ENCODE peak calls at places on chromosomes 12 and 14, in eight cellular contexts. V is amniotic stem cell, X is OCI-M1, B is hypothalamus, N is NCI-H1694, M is T follicular helper cell, O is A673, K is DMS79. E is an unnamed sample.

GRCh38 chr14:30267141-30267540 is 291.8 kb upstream of the G2E3 start:
- DNase-seq in N (no peak), X (no peak), V (no peak), O (no peak), M (no peak), B (no peak), K (no peak), E (no peak)

GRCh38 chr12:104464899-104465298 is 8.2 kb downstream of the CHST11 start:
- DNase-seq in M (no peak), K (peak; percentile 98), B (no peak), V (no peak), X (no peak), O (no peak), N (no peak), E (no peak)

GRCh38 chr12:57632369-57632897 is 568 bp downstream of the B4GALNT1 start:
- DNase-seq in M (no peak), V (no peak), B (no peak), N (no peak), X (peak; percentile 39), K (no peak), O (peak; percentile 53), E (no peak)

GRCh38 chr14:90288646-90289355 is 32.4 kb downstream of the PSMC1 start:
- DNase-seq in V (no peak), N (peak; percentile 86), X (no peak), K (no peak), O (no peak), M (no peak), B (no peak), E (no peak)

GRCh38 chr12:79547735-79548347 is 142.9 kb downstream of the PAWR start:
- DNase-seq in V (peak; percentile 43), O (peak; percentile 62), B (peak; percentile 7), N (peak; percentile 18), M (no peak), K (no peak), X (peak; percentile 52), E (peak; percentile 69)

GRCh38 chr12:2057041-2057792 is 4.4 kb downstream of the CACNA1C start:
- DNase-seq in B (peak; percentile 8), O (peak; percentile 82), V (no peak), N (peak; percentile 91), M (no peak), X (peak; percentile 63), K (peak; percentile 5), E (peak; percentile 64)

GRCh38 chr14:53509845-53510244 is 356.7 kb upstream of the DDHD1 start:
- DNase-seq in V (no peak), X (no peak), N (no peak), B (no peak), O (no peak), M (no peak), K (peak; percentile 96), E (peak; percentile 79)

GRCh38 chr14:73825551-73826188 is 26.0 kb upstream of the PTGR2 start:
- DNase-seq in O (peak; percentile 77), X (peak; percentile 87), B (peak; percentile 64), N (peak; percentile 98), M (peak; percentile 68), V (peak; percentile 63), K (peak; percentile 68), E (peak; percentile 88)

GRCh38 chr12:34372003-34372402 is 349.7 kb downstream of the ALG10 start:
- DNase-seq in N (no peak), V (no peak), X (no peak), K (no peak), B (no peak), O (no peak), M (no peak), E (no peak)

GRCh38 chr12:115846516-115846915 is 431.0 kb downstream of the MED13L start:
- DNase-seq in N (no peak), V (no peak), M (no peak), K (no peak), O (no peak), X (no peak), B (no peak), E (no peak)

GRCh38 chr12:56087220-56087619 is 7.3 kb downstream of the ERBB3 start:
- DNase-seq in V (no peak), M (no peak), K (no peak), X (no peak), B (no peak), O (no peak), N (no peak), E (peak; percentile 91)

GRCh38 chr14:55628426-55628825 is 48.4 kb downstream of the KTN1 start:
- DNase-seq in X (no peak), B (no peak), O (no peak), N (no peak), M (no peak), K (no peak), V (no peak), E (no peak)

GRCh38 chr12:32546272-32546671 is 132.8 kb upstream of the DNM1L start:
- DNase-seq in N (no peak), X (no peak), O (no peak), K (no peak), B (no peak), V (no peak), M (no peak), E (no peak)

GRCh38 chr14:105837349-105838063 is 311.1 kb downstream of the TMEM121 start:
- DNase-seq in X (no peak), N (no peak), O (no peak), V (no peak), M (no peak), B (no peak), K (no peak), E (no peak)

GRCh38 chr14:24176599-24176998 is 4.7 kb downstream of the REC8 start:
- DNase-seq in V (no peak), X (no peak), N (no peak), K (no peak), B (no peak), O (no peak), M (no peak), E (no peak)

GRCh38 chr12:115433014-115433634 is 749.1 kb upstream of the TBX3 start:
- DNase-seq in B (no peak), M (no peak), O (no peak), V (no peak), K (no peak), N (no peak), X (no peak), E (no peak)

GRCh38 chr14:31934767-31935266 is 142.3 kb upstream of the ARHGAP5 start:
- DNase-seq in B (peak; percentile 8), N (peak; percentile 67), X (peak; percentile 80), M (no peak), K (no peak), V (no peak), O (peak; percentile 58), E (peak; percentile 69)

GRCh38 chr12:132560421-132560830 is 50.0 kb downstream of the LRCOL1 start:
- DNase-seq in X (peak; percentile 40), B (no peak), V (no peak), N (no peak), K (no peak), M (no peak), O (peak; percentile 34), E (no peak)

GRCh38 chr12:25054076-25054782 is 105.3 kb upstream of the BCAT1 start:
- DNase-seq in X (peak; percentile 60), V (no peak), B (no peak), N (no peak), K (no peak), O (no peak), M (no peak), E (peak; percentile 31)

GRCh38 chr14:52304248-52304904 is 9.7 kb upstream of the PTGER2 start:
- DNase-seq in B (no peak), X (no peak), K (no peak), O (no peak), V (no peak), N (no peak), M (no peak), E (no peak)

GRCh38 chr12:57153420-57153997 is 6.1 kb upstream of the LRP1-AS start:
- DNase-seq in V (no peak), K (no peak), B (no peak), N (no peak), X (no peak), O (no peak), M (no peak), E (no peak)

GRCh38 chr12:63150255-63151060 is 543 bp downstream of the AVPR1A start:
- DNase-seq in N (no peak), V (no peak), O (peak; percentile 20), M (no peak), B (no peak), K (no peak), X (no peak), E (no peak)

GRCh38 chr12:104930388-104931326 is 27.4 kb downstream of the SLC41A2 start:
- DNase-seq in M (no peak), K (no peak), V (no peak), O (no peak), B (no peak), X (no peak), N (no peak), E (no peak)

GRCh38 chr12:105485926-105486325 is 155.4 kb downstream of the C12orf75 start:
- DNase-seq in M (no peak), B (no peak), K (no peak), X (no peak), N (no peak), V (no peak), O (no peak), E (peak; percentile 32)

GRCh38 chr12:53427905-53428594 is 4.4 kb downstream of the AMHR2 start:
- DNase-seq in V (peak; percentile 77), K (no peak), X (no peak), O (no peak), B (no peak), M (no peak), N (no peak), E (peak; percentile 29)

GRCh38 chr12:7433276-7433822 is 10.6 kb downstream of the CD163L1 start:
- DNase-seq in K (no peak), X (no peak), N (no peak), M (no peak), O (peak; percentile 3), B (no peak), V (no peak), E (peak; percentile 67)

GRCh38 chr14:75032939-75033338 is 18.3 kb downstream of the MLH3 start:
- DNase-seq in M (no peak), K (no peak), O (no peak), B (no peak), V (no peak), N (peak; percentile 65), X (no peak), E (no peak)

GRCh38 chr14:62847168-62847567 is 198.1 kb downstream of the KCNH5 start:
- DNase-seq in M (no peak), X (no peak), B (no peak), O (peak; percentile 18), N (no peak), V (no peak), K (no peak), E (no peak)